ENCODE peak calls at places on chromosomes 11 and 22, in four cellular contexts. B is K562, R is GM12878, Y is HL-60. F is an unnamed sample.

GRCh38 chr11:17036666-17037658 is 22.7 kb upstream of the PLEKHA7 start:
- DNase-seq in R (no peak), B (no peak), Y (no peak), F (no peak)

GRCh38 chr11:16318320-16318719 is 38.0 kb downstream of the SOX6 start:
- DNase-seq in Y (no peak), R (no peak), B (no peak), F (no peak)

GRCh38 chr11:33891714-33892327 is at the start of gene LMO2:
- DNase-seq in R (no peak), B (peak), Y (peak), F (no peak)

GRCh38 chr11:74284466-74284865 is 27.0 kb downstream of the P4HA3 start:
- DNase-seq in R (no peak), Y (no peak), B (no peak), F (no peak)

GRCh38 chr11:119891392-119891791 is 162.4 kb upstream of the NECTIN1 start:
- DNase-seq in B (no peak), Y (no peak), R (no peak), F (no peak)

GRCh38 chr11:8070417-8071101 is 10.5 kb upstream of the TUB start:
- DNase-seq in B (peak), Y (no peak), R (no peak), F (no peak)

GRCh38 chr11:123461164-123461563 is 31.1 kb downstream of the GRAMD1B start:
- DNase-seq in R (no peak), B (no peak), Y (no peak), F (no peak)

GRCh38 chr11:2447951-2448650 is 3.3 kb downstream of the KCNQ1 start:
- DNase-seq in B (no peak), Y (no peak), R (no peak), F (no peak)

GRCh38 chr11:3163241-3163981 is 1.7 kb downstream of the OSBPL5 start:
- DNase-seq in B (no peak), Y (no peak), R (no peak), F (peak)

GRCh38 chr22:47575291-47575690 is 812.8 kb downstream of the TBC1D22A start:
- DNase-seq in Y (no peak), R (no peak), B (no peak), F (no peak)
- TF ChIP-seq SPI1 in Y (no peak), R (no peak), B (no peak), F (no peak)

DNA sequence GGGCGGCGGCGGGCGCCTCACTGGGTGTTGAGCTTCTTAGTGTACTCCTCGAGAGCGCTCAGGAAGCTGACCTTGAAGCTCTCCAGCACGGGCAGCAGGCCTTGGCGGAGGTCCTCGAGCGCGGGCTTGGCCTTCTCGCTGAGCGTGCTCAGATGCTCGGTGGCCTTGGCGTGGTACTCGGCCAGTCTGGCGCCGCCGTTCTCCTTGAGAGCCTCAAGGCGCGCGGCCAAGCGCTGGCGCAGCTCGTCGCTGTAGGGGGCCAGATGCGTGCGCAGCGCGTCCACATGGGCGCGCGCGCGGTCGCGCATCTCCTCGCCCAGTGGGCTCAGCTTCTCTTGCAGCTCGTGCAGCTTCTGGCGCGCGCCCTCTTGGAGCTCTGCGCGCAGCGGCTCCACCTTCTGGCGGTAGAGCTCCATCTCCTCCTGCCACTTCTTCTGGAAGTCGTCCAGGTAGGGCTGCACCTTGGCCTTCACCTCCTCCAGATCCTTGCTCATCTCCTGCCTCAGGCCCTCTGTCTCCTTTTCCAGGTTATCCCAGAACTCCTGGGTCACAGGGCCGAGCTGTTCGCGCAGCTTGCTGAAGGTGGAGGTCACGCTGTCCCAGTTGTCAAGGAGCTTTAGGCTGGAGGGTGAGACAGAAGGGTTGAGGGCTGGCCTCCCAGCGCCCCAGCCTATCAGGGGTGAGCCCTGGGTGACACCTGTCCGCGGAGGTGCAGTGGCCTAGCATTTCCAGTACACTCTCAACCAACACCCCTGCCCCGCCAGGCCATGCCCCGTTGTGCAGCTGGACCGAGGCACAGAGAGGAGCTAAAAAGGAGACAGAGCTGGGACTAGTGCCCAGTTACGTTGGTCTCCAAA is 1.4 kb downstream of the APOA1 start:
- DNase-seq in Y (peak), B (peak), R (peak), F (peak)
- TF ChIP-seq SPI1 in Y (no peak), B (no peak), R (no peak), F (no peak)

GRCh38 chr11:65014146-65014960 is at the start of gene ARL2:
- DNase-seq in R (no peak), Y (peak), B (peak), F (peak)
- TF ChIP-seq SPI1 in R (no peak), Y (no peak), B (no peak), F (no peak)

GRCh38 chr11:68978931-68979591 is 1.7 kb downstream of the MRGPRD start:
- DNase-seq in B (no peak), R (no peak), Y (no peak), F (no peak)
- TF ChIP-seq SPI1 in B (no peak), R (no peak), Y (peak), F (no peak)

GRCh38 chr11:88313441-88313840 is 24.1 kb downstream of the CTSC start:
- DNase-seq in Y (no peak), R (no peak), B (no peak), F (no peak)
- TF ChIP-seq SPI1 in Y (no peak), R (no peak), B (no peak), F (no peak)

GRCh38 chr11:77512092-77512491 is 38.2 kb upstream of the PAK1 start:
- DNase-seq in B (no peak), Y (peak), R (no peak), F (no peak)
- TF ChIP-seq SPI1 in B (no peak), Y (peak), R (no peak), F (no peak)